ENCODE peak calls at places on chromosomes 6 and 20, in five cellular contexts. One of them, this sample, is unnamed.

GRCh38 chr6:141667580-141668309 is 465.0 kb upstream of the GJE1 start:
- DNase-seq in NCI-H774: no peak
- DNase-seq in ovary: no peak
- DNase-seq in MCF 10A: peak
- DNase-seq in stimulated activated CD8-positive, alpha-beta memory T cell treated with anti-CD3 and anti-CD28 coated beads, Interleukin-7, amount 100 ng/mL, for 48 hours: no peak
- DNase-seq in this sample: peak

GRCh38 chr6:3205913-3206312 is 21.5 kb downstream of the TUBB2B start:
- DNase-seq in NCI-H774: no peak
- DNase-seq in ovary: no peak
- DNase-seq in MCF 10A: peak
- DNase-seq in stimulated activated CD8-positive, alpha-beta memory T cell treated with anti-CD3 and anti-CD28 coated beads, Interleukin-7, amount 100 ng/mL, for 48 hours: no peak
- DNase-seq in this sample: peak

GRCh38 chr6:141482773-141483172 is 650.0 kb upstream of the GJE1 start:
- DNase-seq in NCI-H774: peak
- DNase-seq in ovary: no peak
- DNase-seq in MCF 10A: no peak
- DNase-seq in stimulated activated CD8-positive, alpha-beta memory T cell treated with anti-CD3 and anti-CD28 coated beads, Interleukin-7, amount 100 ng/mL, for 48 hours: no peak
- DNase-seq in this sample: no peak

GRCh38 chr6:5099537-5099936 is 14.4 kb downstream of the PPP1R3G start:
- DNase-seq in NCI-H774: no peak
- DNase-seq in ovary: no peak
- DNase-seq in MCF 10A: peak
- DNase-seq in stimulated activated CD8-positive, alpha-beta memory T cell treated with anti-CD3 and anti-CD28 coated beads, Interleukin-7, amount 100 ng/mL, for 48 hours: no peak
- DNase-seq in this sample: peak

GRCh38 chr6:110255356-110255755 is 75.1 kb downstream of the CDC40 start:
- DNase-seq in NCI-H774: no peak
- DNase-seq in ovary: no peak
- DNase-seq in MCF 10A: peak
- DNase-seq in stimulated activated CD8-positive, alpha-beta memory T cell treated with anti-CD3 and anti-CD28 coated beads, Interleukin-7, amount 100 ng/mL, for 48 hours: no peak
- DNase-seq in this sample: peak

GRCh38 chr6:7671076-7671475 is 54.8 kb upstream of the BMP6 start:
- DNase-seq in NCI-H774: no peak
- DNase-seq in ovary: no peak
- DNase-seq in MCF 10A: peak
- DNase-seq in stimulated activated CD8-positive, alpha-beta memory T cell treated with anti-CD3 and anti-CD28 coated beads, Interleukin-7, amount 100 ng/mL, for 48 hours: no peak
- DNase-seq in this sample: peak

GRCh38 chr6:134979142-134979541 is 29.2 kb upstream of the ALDH8A1 start:
- DNase-seq in NCI-H774: no peak
- DNase-seq in ovary: no peak
- DNase-seq in MCF 10A: no peak
- DNase-seq in stimulated activated CD8-positive, alpha-beta memory T cell treated with anti-CD3 and anti-CD28 coated beads, Interleukin-7, amount 100 ng/mL, for 48 hours: peak
- DNase-seq in this sample: no peak

GRCh38 chr6:15512126-15512525 is 150.7 kb downstream of the DTNBP1 start:
- DNase-seq in NCI-H774: no peak
- DNase-seq in ovary: no peak
- DNase-seq in MCF 10A: no peak
- DNase-seq in stimulated activated CD8-positive, alpha-beta memory T cell treated with anti-CD3 and anti-CD28 coated beads, Interleukin-7, amount 100 ng/mL, for 48 hours: no peak
- DNase-seq in this sample: no peak

GRCh38 chr6:150764638-150765456 is 100.7 kb upstream of the MTHFD1L start:
- DNase-seq in NCI-H774: no peak
- DNase-seq in ovary: no peak
- DNase-seq in MCF 10A: no peak
- DNase-seq in stimulated activated CD8-positive, alpha-beta memory T cell treated with anti-CD3 and anti-CD28 coated beads, Interleukin-7, amount 100 ng/mL, for 48 hours: no peak
- DNase-seq in this sample: no peak

GRCh38 chr6:56727097-56727845 is 84.6 kb upstream of the DST start:
- DNase-seq in NCI-H774: no peak
- DNase-seq in ovary: no peak
- DNase-seq in MCF 10A: no peak
- DNase-seq in stimulated activated CD8-positive, alpha-beta memory T cell treated with anti-CD3 and anti-CD28 coated beads, Interleukin-7, amount 100 ng/mL, for 48 hours: no peak
- DNase-seq in this sample: no peak

GRCh38 chr6:47603995-47604394 is 94.4 kb upstream of the ADGRF4 start:
- DNase-seq in NCI-H774: no peak
- DNase-seq in ovary: no peak
- DNase-seq in MCF 10A: peak
- DNase-seq in stimulated activated CD8-positive, alpha-beta memory T cell treated with anti-CD3 and anti-CD28 coated beads, Interleukin-7, amount 100 ng/mL, for 48 hours: no peak
- DNase-seq in this sample: no peak

GRCh38 chr6:139252018-139252390 is 39.8 kb downstream of the TXLNB start:
- DNase-seq in NCI-H774: no peak
- DNase-seq in ovary: peak
- DNase-seq in MCF 10A: no peak
- DNase-seq in stimulated activated CD8-positive, alpha-beta memory T cell treated with anti-CD3 and anti-CD28 coated beads, Interleukin-7, amount 100 ng/mL, for 48 hours: no peak
- DNase-seq in this sample: no peak

GRCh38 chr6:129889580-129889979 is 28.5 kb upstream of the TMEM244 start:
- DNase-seq in NCI-H774: no peak
- DNase-seq in ovary: no peak
- DNase-seq in MCF 10A: peak
- DNase-seq in stimulated activated CD8-positive, alpha-beta memory T cell treated with anti-CD3 and anti-CD28 coated beads, Interleukin-7, amount 100 ng/mL, for 48 hours: no peak
- DNase-seq in this sample: peak

GRCh38 chr20:5569021-5569420 is 181.2 kb upstream of the SHLD1 start:
- DNase-seq in NCI-H774: no peak
- DNase-seq in ovary: no peak
- DNase-seq in MCF 10A: peak
- DNase-seq in stimulated activated CD8-positive, alpha-beta memory T cell treated with anti-CD3 and anti-CD28 coated beads, Interleukin-7, amount 100 ng/mL, for 48 hours: no peak
- DNase-seq in this sample: peak

GRCh38 chr6:108160009-108160408 is 5.8 kb upstream of the NR2E1 start:
- DNase-seq in NCI-H774: no peak
- DNase-seq in ovary: no peak
- DNase-seq in MCF 10A: no peak
- DNase-seq in stimulated activated CD8-positive, alpha-beta memory T cell treated with anti-CD3 and anti-CD28 coated beads, Interleukin-7, amount 100 ng/mL, for 48 hours: no peak
- DNase-seq in this sample: no peak

GRCh38 chr20:32580970-32581838 is 3.9 kb downstream of the NOL4L start:
- DNase-seq in NCI-H774: no peak
- DNase-seq in ovary: no peak
- DNase-seq in MCF 10A: no peak
- DNase-seq in stimulated activated CD8-positive, alpha-beta memory T cell treated with anti-CD3 and anti-CD28 coated beads, Interleukin-7, amount 100 ng/mL, for 48 hours: no peak
- DNase-seq in this sample: no peak

GRCh38 chr6:26205161-26205624 is 118.0 kb downstream of the HFE start:
- DNase-seq in NCI-H774: peak
- DNase-seq in ovary: peak
- DNase-seq in MCF 10A: peak
- DNase-seq in stimulated activated CD8-positive, alpha-beta memory T cell treated with anti-CD3 and anti-CD28 coated beads, Interleukin-7, amount 100 ng/mL, for 48 hours: peak
- DNase-seq in this sample: peak

GRCh38 chr20:17822039-17822438 is 122.3 kb downstream of the BANF2 start:
- DNase-seq in NCI-H774: no peak
- DNase-seq in ovary: peak
- DNase-seq in MCF 10A: peak
- DNase-seq in stimulated activated CD8-positive, alpha-beta memory T cell treated with anti-CD3 and anti-CD28 coated beads, Interleukin-7, amount 100 ng/mL, for 48 hours: no peak
- DNase-seq in this sample: no peak

GRCh38 chr6:105227292-105227628 is 47.4 kb upstream of the POPDC3 start:
- DNase-seq in NCI-H774: no peak
- DNase-seq in ovary: no peak
- DNase-seq in MCF 10A: no peak
- DNase-seq in stimulated activated CD8-positive, alpha-beta memory T cell treated with anti-CD3 and anti-CD28 coated beads, Interleukin-7, amount 100 ng/mL, for 48 hours: no peak
- DNase-seq in this sample: no peak

GRCh38 chr6:14658909-14659561 is 541.5 kb downstream of the CD83 start:
- DNase-seq in NCI-H774: no peak
- DNase-seq in ovary: no peak
- DNase-seq in MCF 10A: peak
- DNase-seq in stimulated activated CD8-positive, alpha-beta memory T cell treated with anti-CD3 and anti-CD28 coated beads, Interleukin-7, amount 100 ng/mL, for 48 hours: no peak
- DNase-seq in this sample: peak

GRCh38 chr20:63055575-63056235 is 48.9 kb upstream of the BHLHE23 start:
- DNase-seq in NCI-H774: no peak
- DNase-seq in ovary: no peak
- DNase-seq in MCF 10A: no peak
- DNase-seq in stimulated activated CD8-positive, alpha-beta memory T cell treated with anti-CD3 and anti-CD28 coated beads, Interleukin-7, amount 100 ng/mL, for 48 hours: no peak
- DNase-seq in this sample: no peak

GRCh38 chr6:42224222-42225042 is 6.8 kb upstream of the MRPS10 start:
- DNase-seq in NCI-H774: no peak
- DNase-seq in ovary: no peak
- DNase-seq in MCF 10A: peak
- DNase-seq in stimulated activated CD8-positive, alpha-beta memory T cell treated with anti-CD3 and anti-CD28 coated beads, Interleukin-7, amount 100 ng/mL, for 48 hours: no peak
- DNase-seq in this sample: peak

GRCh38 chr6:137013031-137013430 is 31.7 kb downstream of the IL20RA start:
- DNase-seq in NCI-H774: no peak
- DNase-seq in ovary: no peak
- DNase-seq in MCF 10A: peak
- DNase-seq in stimulated activated CD8-positive, alpha-beta memory T cell treated with anti-CD3 and anti-CD28 coated beads, Interleukin-7, amount 100 ng/mL, for 48 hours: no peak
- DNase-seq in this sample: peak

GRCh38 chr6:168157272-168158007 is 78.4 kb upstream of the FRMD1 start:
- DNase-seq in NCI-H774: no peak
- DNase-seq in ovary: no peak
- DNase-seq in MCF 10A: peak
- DNase-seq in stimulated activated CD8-positive, alpha-beta memory T cell treated with anti-CD3 and anti-CD28 coated beads, Interleukin-7, amount 100 ng/mL, for 48 hours: no peak
- DNase-seq in this sample: peak

GRCh38 chr6:6686748-6687601 is 98.5 kb downstream of the LY86 start:
- DNase-seq in NCI-H774: peak
- DNase-seq in ovary: peak
- DNase-seq in MCF 10A: peak
- DNase-seq in stimulated activated CD8-positive, alpha-beta memory T cell treated with anti-CD3 and anti-CD28 coated beads, Interleukin-7, amount 100 ng/mL, for 48 hours: no peak
- DNase-seq in this sample: peak

GRCh38 chr6:4358414-4359107 is 223.2 kb upstream of the ECI2 start:
- DNase-seq in NCI-H774: peak
- DNase-seq in ovary: peak
- DNase-seq in MCF 10A: peak
- DNase-seq in stimulated activated CD8-positive, alpha-beta memory T cell treated with anti-CD3 and anti-CD28 coated beads, Interleukin-7, amount 100 ng/mL, for 48 hours: peak
- DNase-seq in this sample: peak

GRCh38 chr6:116382587-116382986 is 11.8 kb downstream of the DSE start:
- DNase-seq in NCI-H774: no peak
- DNase-seq in ovary: no peak
- DNase-seq in MCF 10A: peak
- DNase-seq in stimulated activated CD8-positive, alpha-beta memory T cell treated with anti-CD3 and anti-CD28 coated beads, Interleukin-7, amount 100 ng/mL, for 48 hours: no peak
- DNase-seq in this sample: peak

GRCh38 chr20:46021361-46022359 is 7.4 kb upstream of the SLC12A5 start:
- DNase-seq in NCI-H774: peak
- DNase-seq in ovary: no peak
- DNase-seq in MCF 10A: peak
- DNase-seq in stimulated activated CD8-positive, alpha-beta memory T cell treated with anti-CD3 and anti-CD28 coated beads, Interleukin-7, amount 100 ng/mL, for 48 hours: no peak
- DNase-seq in this sample: no peak

GRCh38 chr20:44053046-44053445 is 133.9 kb downstream of the JPH2 start:
- DNase-seq in NCI-H774: no peak
- DNase-seq in ovary: no peak
- DNase-seq in MCF 10A: no peak
- DNase-seq in stimulated activated CD8-positive, alpha-beta memory T cell treated with anti-CD3 and anti-CD28 coated beads, Interleukin-7, amount 100 ng/mL, for 48 hours: no peak
- DNase-seq in this sample: no peak

GRCh38 chr6:138999949-139000725 is 12.1 kb upstream of the REPS1 start:
- DNase-seq in NCI-H774: no peak
- DNase-seq in ovary: no peak
- DNase-seq in MCF 10A: peak
- DNase-seq in stimulated activated CD8-positive, alpha-beta memory T cell treated with anti-CD3 and anti-CD28 coated beads, Interleukin-7, amount 100 ng/mL, for 48 hours: no peak
- DNase-seq in this sample: no peak

GRCh38 chr6:123965894-123966293 is 162.2 kb downstream of the NKAIN2 start:
- DNase-seq in NCI-H774: peak
- DNase-seq in ovary: no peak
- DNase-seq in MCF 10A: peak
- DNase-seq in stimulated activated CD8-positive, alpha-beta memory T cell treated with anti-CD3 and anti-CD28 coated beads, Interleukin-7, amount 100 ng/mL, for 48 hours: no peak
- DNase-seq in this sample: peak

GRCh38 chr20:25318471-25319240 is 70.8 kb downstream of the PYGB start:
- DNase-seq in NCI-H774: no peak
- DNase-seq in ovary: no peak
- DNase-seq in MCF 10A: no peak
- DNase-seq in stimulated activated CD8-positive, alpha-beta memory T cell treated with anti-CD3 and anti-CD28 coated beads, Interleukin-7, amount 100 ng/mL, for 48 hours: no peak
- DNase-seq in this sample: no peak

GRCh38 chr20:12976720-12977633 is 31.8 kb upstream of the SPTLC3 start:
- DNase-seq in NCI-H774: no peak
- DNase-seq in ovary: no peak
- DNase-seq in MCF 10A: peak
- DNase-seq in stimulated activated CD8-positive, alpha-beta memory T cell treated with anti-CD3 and anti-CD28 coated beads, Interleukin-7, amount 100 ng/mL, for 48 hours: no peak
- DNase-seq in this sample: no peak

GRCh38 chr6:79038061-79038460 is 40.0 kb downstream of the PHIP start:
- DNase-seq in NCI-H774: no peak
- DNase-seq in ovary: no peak
- DNase-seq in MCF 10A: no peak
- DNase-seq in stimulated activated CD8-positive, alpha-beta memory T cell treated with anti-CD3 and anti-CD28 coated beads, Interleukin-7, amount 100 ng/mL, for 48 hours: no peak
- DNase-seq in this sample: no peak

GRCh38 chr20:50518270-50518721 is 8.1 kb downstream of the PTPN1 start:
- DNase-seq in NCI-H774: no peak
- DNase-seq in ovary: no peak
- DNase-seq in MCF 10A: no peak
- DNase-seq in stimulated activated CD8-positive, alpha-beta memory T cell treated with anti-CD3 and anti-CD28 coated beads, Interleukin-7, amount 100 ng/mL, for 48 hours: no peak
- DNase-seq in this sample: peak

GRCh38 chr6:151229401-151230276 is 10.1 kb upstream of the AKAP12 start:
- DNase-seq in NCI-H774: no peak
- DNase-seq in ovary: no peak
- DNase-seq in MCF 10A: no peak
- DNase-seq in stimulated activated CD8-positive, alpha-beta memory T cell treated with anti-CD3 and anti-CD28 coated beads, Interleukin-7, amount 100 ng/mL, for 48 hours: peak
- DNase-seq in this sample: no peak

GRCh38 chr6:109743739-109744138 is 52.6 kb downstream of the FIG4 start:
- DNase-seq in NCI-H774: no peak
- DNase-seq in ovary: no peak
- DNase-seq in MCF 10A: peak
- DNase-seq in stimulated activated CD8-positive, alpha-beta memory T cell treated with anti-CD3 and anti-CD28 coated beads, Interleukin-7, amount 100 ng/mL, for 48 hours: no peak
- DNase-seq in this sample: peak

This sample was measured in mammary epithelial cell.